ENCODE peak calls at places on chromosomes 5 and 9, in five cellular contexts. B is A549, K is AG09309, A is foreskin fibroblast, I is keratinocyte. U is an unnamed sample.

GRCh38 chr9:3508531-3509374 is 17.0 kb downstream of the RFX3 start:
- DNase-seq in A (peak; percentile 37), B (peak; percentile 59), K (no peak), I (peak; percentile 35), U (no peak)

GRCh38 chr5:65987982-65988381 is 61.6 kb downstream of the ERBIN start:
- DNase-seq in A (no peak), K (no peak), I (no peak), B (no peak), U (no peak)

GRCh38 chr5:68260455-68260854 is 44.9 kb downstream of the PIK3R1 start:
- DNase-seq in I (no peak), K (no peak), B (no peak), A (no peak), U (no peak)

GRCh38 chr9:69476016-69476415 is 151.0 kb downstream of the ENTREP1 start:
- DNase-seq in A (peak; percentile 20), K (no peak), B (no peak), I (no peak), U (no peak)

GRCh38 chr5:97422678-97423077 is 239.6 kb upstream of the RIOK2 start:
- DNase-seq in K (no peak), I (no peak), A (peak; percentile 51), B (no peak), U (no peak)

GRCh38 chr5:97297063-97297715 is 114.1 kb upstream of the RIOK2 start:
- DNase-seq in K (no peak), B (peak; percentile 31), A (peak; percentile 58), I (no peak), U (peak; percentile 0)

GRCh38 chr5:138033275-138033808 is 463 bp upstream of the FAM13B start:
- DNase-seq in K (no peak), I (no peak), B (no peak), A (no peak), U (no peak)

GRCh38 chr5:71587709-71588532 is 781 bp downstream of the MCCC2 start:
- DNase-seq in B (peak; percentile 7), K (no peak), I (no peak), A (no peak), U (no peak)

GRCh38 chr9:91421022-91421765 is 2.4 kb downstream of the NFIL3 start:
- DNase-seq in I (no peak), B (no peak), A (peak; percentile 80), K (no peak), U (no peak)

GRCh38 chr9:15738011-15738410 is 185.2 kb downstream of the CCDC171 start:
- DNase-seq in A (peak; percentile 47), K (no peak), I (no peak), B (peak; percentile 5), U (peak; percentile 47)

GRCh38 chr5:160959804-160960203 is 107.8 kb upstream of the ATP10B start:
- DNase-seq in K (no peak), B (no peak), I (peak; percentile 21), A (no peak), U (no peak)

GRCh38 chr9:28808042-28808441 is 1234.8 kb upstream of the C9orf72 start:
- DNase-seq in B (peak; percentile 17), A (peak; percentile 44), K (no peak), I (no peak), U (peak; percentile 56)

GRCh38 chr5:6427689-6428088 is 21.0 kb upstream of the UBE2QL1 start:
- DNase-seq in B (no peak), A (no peak), I (peak; percentile 44), K (no peak), U (no peak)

GRCh38 chr5:57703726-57704125 is 221.1 kb upstream of the ACTBL2 start:
- DNase-seq in I (no peak), K (no peak), A (no peak), B (no peak), U (no peak)

GRCh38 chr9:25917593-25918426 is 239.6 kb upstream of the TUSC1 start:
- DNase-seq in I (no peak), K (no peak), A (no peak), B (no peak), U (peak; percentile 10)

GRCh38 chr5:174151579-174152181 is 106.2 kb downstream of the NSG2 start:
- DNase-seq in K (no peak), B (no peak), A (no peak), I (no peak), U (no peak)

GRCh38 chr9:71115448-71115975 is 5.9 kb downstream of the TRPM3 start:
- DNase-seq in A (no peak), B (no peak), I (no peak), K (no peak), U (no peak)

GRCh38 chr5:127757576-127757975 is 54.4 kb downstream of the CCDC192 start:
- DNase-seq in A (peak; percentile 72), I (no peak), K (peak; percentile 55), B (peak; percentile 76), U (peak; percentile 39)

GRCh38 chr9:97958812-97959511 is 21.0 kb upstream of the HEMGN start:
- DNase-seq in B (no peak), I (no peak), K (peak; percentile 25), A (peak; percentile 49), U (peak; percentile 45)

GRCh38 chr5:1325870-1326546 is 18.9 kb downstream of the CLPTM1L start:
- DNase-seq in I (peak; percentile 76), K (no peak), B (peak; percentile 73), A (peak; percentile 44), U (no peak)

GRCh38 chr9:81559197-81559596 is 130.2 kb downstream of the TLE1 start:
- DNase-seq in K (no peak), B (no peak), A (no peak), I (no peak), U (no peak)

GRCh38 chr5:120769291-120769872 is 305.3 kb downstream of the PRR16 start:
- DNase-seq in A (peak; percentile 83), K (peak; percentile 41), I (no peak), B (no peak), U (peak; percentile 31)

GRCh38 chr9:128406848-128407391 is 13.7 kb upstream of the CERCAM start:
- DNase-seq in K (no peak), B (no peak), I (no peak), A (no peak), U (no peak)

GRCh38 chr9:93332317-93332716 is 119.2 kb upstream of the FAM120A start:
- DNase-seq in A (no peak), K (no peak), B (no peak), I (no peak), U (no peak)

GRCh38 chr5:133487093-133487492 is 125.2 kb downstream of the FSTL4 start:
- DNase-seq in K (no peak), B (no peak), I (no peak), A (no peak), U (no peak)

GRCh38 chr5:16741007-16741406 is 124.2 kb upstream of the RETREG1 start:
- DNase-seq in B (no peak), I (no peak), K (no peak), A (peak; percentile 53), U (peak; percentile 30)

GRCh38 chr5:16742938-16743337 is 126.1 kb upstream of the RETREG1 start:
- DNase-seq in I (no peak), B (no peak), K (no peak), A (no peak), U (no peak)

GRCh38 chr5:16737620-16738364 is 121.0 kb upstream of the RETREG1 start:
- DNase-seq in K (no peak), A (no peak), B (no peak), I (no peak), U (no peak)

GRCh38 chr5:16740046-16740445 is 123.2 kb upstream of the RETREG1 start:
- DNase-seq in K (no peak), B (no peak), I (no peak), A (no peak), U (no peak)

GRCh38 chr5:16740476-16740875 is 123.7 kb upstream of the RETREG1 start:
- DNase-seq in A (no peak), I (no peak), K (no peak), B (no peak), U (no peak)
- H3K4me3 ChIP-seq in A (no peak overlapping the region), I (no peak overlapping the region), K (no peak overlapping the region), B (no peak overlapping the region), U (no peak overlapping the region)

DNA sequence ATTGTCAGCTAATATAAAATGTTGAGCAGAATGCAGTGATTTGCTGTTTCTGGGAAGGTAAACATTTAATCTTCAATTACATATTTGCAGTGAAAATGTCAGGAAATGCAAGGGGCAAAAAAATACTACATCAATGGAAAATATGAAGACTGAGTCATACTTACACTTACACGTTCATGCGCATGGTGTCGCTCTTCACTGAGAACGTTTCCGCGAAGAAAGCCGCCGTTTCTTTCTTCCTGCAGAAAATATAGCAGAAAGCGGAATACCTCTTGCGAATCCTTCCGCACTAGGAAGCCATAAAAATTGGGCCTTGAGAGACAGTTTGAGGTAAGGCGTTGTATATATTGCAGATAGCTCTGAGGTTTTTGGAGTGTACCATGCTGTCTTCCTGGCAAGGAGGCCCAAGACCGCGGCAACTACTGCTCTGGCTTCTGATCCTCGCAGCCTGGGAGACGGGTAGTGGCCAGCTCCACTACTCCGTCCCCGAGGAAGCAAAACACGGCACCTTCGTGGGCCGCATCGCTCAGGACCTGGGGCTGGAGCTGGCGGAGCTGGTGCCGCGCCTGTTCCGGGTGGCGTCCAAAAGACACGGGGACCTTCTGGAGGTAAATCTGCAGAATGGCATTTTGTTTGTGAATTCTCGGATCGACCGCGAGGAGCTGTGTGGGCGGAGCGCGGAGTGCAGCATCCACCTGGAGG is at the start of gene PCDHA13:
- DNase-seq in I (no peak), B (no peak), A (no peak), K (no peak), U (no peak)
- H3K4me3 ChIP-seq in I (no peak within 1 kb of the TSS), B (no peak within 1 kb of the TSS), A (no peak within 1 kb of the TSS), K (no peak within 1 kb of the TSS), U (no peak within 1 kb of the TSS)

GRCh38 chr5:139075066-139076050 is 122.8 kb downstream of the SIL1 start:
- DNase-seq in A (peak; percentile 44), B (no peak), I (no peak), K (no peak), U (no peak)

GRCh38 chr5:139076117-139076516 is 122.1 kb downstream of the SIL1 start:
- DNase-seq in B (no peak), K (no peak), A (no peak), I (no peak), U (no peak)

GRCh38 chr5:139077899-139078298 is 120.3 kb downstream of the SIL1 start:
- DNase-seq in K (no peak), B (no peak), A (no peak), I (no peak), U (no peak)

GRCh38 chr5:139078345-139078744 is 119.8 kb downstream of the SIL1 start:
- DNase-seq in B (no peak), K (no peak), I (no peak), A (no peak), U (no peak)

GRCh38 chr5:139079969-139080368 is 118.2 kb downstream of the SIL1 start:
- DNase-seq in I (no peak), K (no peak), B (no peak), A (no peak), U (no peak)
- H3K4me3 ChIP-seq in I (no peak overlapping the region), K (no peak overlapping the region), B (no peak overlapping the region), A (no peak overlapping the region), U (no peak overlapping the region)

DNA sequence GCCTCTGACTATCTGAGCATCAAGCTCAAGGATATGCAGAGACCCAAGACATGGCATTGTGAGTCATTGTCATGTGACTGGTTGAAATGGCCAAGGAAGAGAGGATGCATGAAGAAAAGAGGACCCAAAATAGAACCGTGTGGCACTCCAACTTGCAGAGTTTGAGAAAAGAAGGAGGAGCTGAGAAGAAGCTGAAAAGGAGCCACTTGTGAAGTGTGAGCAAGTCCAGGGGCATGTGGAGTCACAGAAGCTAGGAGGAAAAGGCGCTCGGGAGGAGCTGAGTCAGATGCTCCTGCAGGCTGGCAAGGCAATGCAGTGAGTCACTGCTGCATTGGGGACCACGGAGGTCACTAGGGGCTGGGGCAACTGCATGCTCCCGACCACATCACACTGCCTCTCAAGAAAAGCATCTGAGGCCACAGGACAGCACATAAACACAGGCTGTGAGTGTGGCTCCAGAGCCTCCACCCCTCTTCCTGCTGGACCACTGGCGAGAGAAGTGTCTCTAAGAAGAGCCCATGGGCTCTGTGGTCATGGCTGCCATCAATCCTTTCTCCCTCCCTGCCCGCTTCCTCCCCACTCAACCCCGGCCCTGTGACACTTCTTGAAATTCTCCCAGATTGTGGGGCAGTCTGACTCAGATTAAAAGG is 197.6 kb downstream of the DRD1 start:
- DNase-seq in A (peak; percentile 85), K (peak; percentile 94), I (peak; percentile 55), B (peak; percentile 83), U (peak; percentile 83)
- H3K4me3 ChIP-seq in A (no peak overlapping the region), K (no peak overlapping the region), I (no peak overlapping the region), B (no peak overlapping the region), U (no peak overlapping the region)